ENCODE peak calls at places on chromosomes 4 and X, in six cellular contexts. G, D, L, I, C and E are unnamed samples.

GRCh38 chr4:2044119-2044485 is 15.0 kb upstream of the NAT8L start:
- DNase-seq in G (no peak), D (no peak), L (no peak), I (no peak), C (no peak), E (no peak)

GRCh38 chr4:154779362-154779947 is 1.6 kb upstream of the RBM46 start:
- DNase-seq in G (peak), D (no peak), L (peak), I (peak), C (no peak), E (no peak)

GRCh38 chr4:137949746-137950145 is 292.4 kb downstream of the SLC7A11 start:
- DNase-seq in G (no peak), D (no peak), L (peak), I (peak), C (no peak), E (no peak)

GRCh38 chr4:5798447-5798846 is 87.4 kb downstream of the EVC start:
- DNase-seq in G (no peak), D (no peak), L (no peak), I (peak), C (no peak), E (no peak)

GRCh38 chr4:11543710-11544109 is 115.0 kb upstream of the HS3ST1 start:
- DNase-seq in G (no peak), D (no peak), L (peak), I (peak), C (no peak), E (peak)

GRCh38 chrX:74450803-74451449 is 29.6 kb downstream of the SLC16A2 start:
- DNase-seq in G (peak), D (no peak), L (peak), I (peak), C (no peak), E (peak)

GRCh38 chrX:82370978-82371646 is 1137.0 kb upstream of the POU3F4 start:
- DNase-seq in G (no peak), D (no peak), L (no peak), I (no peak), C (no peak), E (no peak)

GRCh38 chrX:105460366-105460765 is 239.9 kb upstream of the TEX13A start:
- DNase-seq in G (no peak), D (no peak), L (no peak), I (peak), C (no peak), E (peak)

GRCh38 chr4:32161382-32161781 is 1441.2 kb downstream of the PCDH7 start:
- DNase-seq in G (no peak), D (no peak), L (peak), I (peak), C (no peak), E (peak)

GRCh38 chr4:41880022-41880837 is 55.0 kb upstream of the TMEM33 start:
- DNase-seq in G (no peak), D (peak), L (no peak), I (no peak), C (no peak), E (no peak)

GRCh38 chrX:70196961-70197805 is 19.9 kb downstream of the DGAT2L6 start:
- DNase-seq in G (peak), D (peak), L (peak), I (peak), C (no peak), E (peak)

GRCh38 chrX:49166914-49167739 is 4.6 kb downstream of the MAGIX start:
- DNase-seq in G (peak), D (peak), L (peak), I (peak), C (peak), E (peak)

GRCh38 chrX:107716816-107717700 is 58.5 kb downstream of the TSC22D3 start:
- DNase-seq in G (peak), D (peak), L (peak), I (peak), C (peak), E (peak)

GRCh38 chrX:54449929-54450328 is 9.7 kb downstream of the TSR2 start:
- DNase-seq in G (no peak), D (no peak), L (no peak), I (no peak), C (no peak), E (no peak)

GRCh38 chrX:54447461-54447860 is 7.3 kb downstream of the TSR2 start:
- DNase-seq in G (no peak), D (peak), L (no peak), I (peak), C (no peak), E (no peak)

DNA sequence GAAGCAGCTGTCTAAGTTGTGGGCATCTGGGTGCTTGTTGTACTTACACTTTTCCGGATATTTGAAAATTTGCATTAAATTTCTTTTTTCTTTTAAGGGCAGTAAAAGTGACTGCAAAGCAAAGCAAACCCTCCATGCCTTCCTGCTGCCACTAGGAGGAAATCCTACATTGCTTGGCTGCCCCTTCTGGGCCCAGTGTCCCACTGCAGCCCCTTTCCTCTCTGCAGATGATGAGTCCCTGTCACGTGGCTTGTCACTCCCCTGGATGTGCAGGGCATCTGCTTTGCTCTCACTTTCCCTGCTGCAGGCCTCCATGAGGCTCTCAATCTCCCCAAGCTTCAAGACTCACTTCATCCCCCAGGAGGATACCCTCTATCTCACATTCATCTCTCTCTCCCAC is 12.7 kb downstream of the TSR2 start:
- DNase-seq in G (no peak), D (peak), L (peak), I (peak), C (no peak), E (peak)
- TF ChIP-seq CTCF in G (peak), D (peak), L (peak), I (peak), C (no peak), E (peak)

GRCh38 chr4:4755306-4755705 is 104.2 kb upstream of the MSX1 start:
- DNase-seq in G (no peak), D (no peak), L (no peak), I (peak), C (no peak), E (no peak)
- H3K4me3 ChIP-seq in G (no peak), D (no peak), L (no peak), I (no peak), C (no peak), E (no peak)

GRCh38 chrX:104084063-104084462 is 8.0 kb upstream of the TMSB15C start:
- DNase-seq in G (no peak), D (no peak), L (no peak), I (no peak), C (no peak), E (no peak)
- TF ChIP-seq CTCF in G (no peak), D (no peak), L (no peak), I (no peak), C (no peak), E (no peak)

DNA sequence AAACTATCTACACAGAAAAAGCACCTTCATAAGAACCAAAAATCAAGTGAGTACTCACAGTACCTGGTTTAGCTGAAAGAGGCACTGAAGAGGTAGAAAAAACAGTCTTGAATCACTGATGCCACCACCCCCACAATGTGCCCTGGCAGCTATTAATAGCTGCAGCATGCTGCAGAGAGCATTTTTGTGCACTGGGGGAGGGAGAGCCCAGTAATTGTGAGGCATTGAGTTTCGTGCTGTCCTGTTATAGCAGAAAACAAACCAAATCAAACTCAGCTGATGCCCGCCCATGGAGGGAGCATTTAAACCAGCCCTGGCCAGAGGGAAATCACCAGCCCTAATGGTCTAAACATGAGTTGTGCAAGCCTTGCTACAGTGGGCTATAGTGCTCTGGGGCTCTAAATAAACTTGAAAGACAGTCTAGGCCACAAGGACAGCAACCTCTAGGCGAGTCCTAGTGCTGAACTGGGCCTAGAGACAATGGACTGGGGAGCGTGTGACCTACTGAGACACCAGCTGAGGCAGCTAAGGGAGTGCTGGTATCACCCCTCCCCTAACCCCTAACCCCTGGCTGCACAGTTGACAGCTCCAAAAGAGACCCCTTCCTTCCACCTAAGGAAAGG is 106.3 kb upstream of the TMLHE start:
- DNase-seq in G (no peak), D (peak), L (no peak), I (no peak), C (no peak), E (peak)
- H3K4me3 ChIP-seq in G (no peak), D (no peak), L (no peak), I (no peak), C (no peak), E (no peak)

DNA sequence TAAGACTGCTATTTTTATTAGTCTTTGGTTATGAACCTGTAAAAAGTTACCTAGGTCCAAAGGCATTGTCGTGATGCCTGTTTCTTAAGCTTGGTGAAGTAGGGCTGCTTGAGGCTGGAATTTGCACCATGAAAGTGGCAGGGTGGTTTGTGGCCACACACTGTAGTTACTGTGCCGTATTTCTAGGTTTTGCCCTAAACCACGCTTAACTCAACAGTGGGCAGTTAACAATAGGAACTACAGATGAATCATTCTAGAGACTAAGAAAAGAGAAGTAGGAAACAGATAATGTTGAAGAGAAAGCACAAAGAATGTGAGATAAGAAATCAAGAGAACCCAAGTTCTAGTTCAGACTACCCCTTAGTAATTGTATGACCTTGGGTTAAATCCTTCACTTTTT is 11.5 kb downstream of the ETNPPL start:
- DNase-seq in G (no peak), D (no peak), L (no peak), I (no peak), C (no peak), E (no peak)
- TF ChIP-seq CTCF in G (no peak), D (no peak), L (no peak), I (no peak), C (no peak), E (no peak)

GRCh38 chrX:135295944-135296305 is 13.4 kb upstream of the ETDC start:
- DNase-seq in G (no peak), D (no peak), L (no peak), I (no peak), C (no peak), E (no peak)

GRCh38 chrX:135295238-135295943 is 13.9 kb upstream of the ETDC start:
- DNase-seq in G (no peak), D (peak), L (peak), I (peak), C (no peak), E (peak)
- H3K4me3 ChIP-seq in G (no peak), D (peak), L (peak), I (no peak), C (peak), E (peak)

DNA sequence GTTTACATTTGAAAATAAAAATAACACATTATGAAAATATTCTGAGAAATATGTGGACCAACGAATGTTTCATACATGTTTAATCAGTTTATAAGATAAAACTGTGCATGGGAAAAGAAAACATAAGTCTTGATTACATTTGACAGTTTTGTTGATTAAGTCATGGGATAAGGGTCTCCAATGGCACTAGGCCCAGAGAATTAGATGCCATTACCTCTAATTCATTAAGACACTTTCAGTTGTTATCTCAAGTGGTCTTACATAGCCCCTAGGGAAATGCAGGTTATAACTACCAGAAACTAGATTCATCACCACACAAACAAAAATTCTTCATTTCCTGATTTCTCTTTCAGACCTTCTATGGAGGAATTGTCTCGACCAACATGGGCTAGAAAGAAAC is 300.8 kb downstream of the PCDH7 start:
- DNase-seq in G (no peak), D (no peak), L (no peak), I (no peak), C (no peak), E (no peak)
- TF ChIP-seq CTCF in G (no peak), D (no peak), L (no peak), I (no peak), C (no peak), E (no peak)

GRCh38 chr4:26459054-26459755 is 31.1 kb downstream of the CCKAR start:
- DNase-seq in G (peak), D (no peak), L (peak), I (peak), C (no peak), E (no peak)
- H3K4me3 ChIP-seq in G (no peak), D (no peak), L (no peak), I (no peak), C (no peak), E (no peak)

GRCh38 chr4:139878050-139878449 is 212.4 kb downstream of the MGST2 start:
- DNase-seq in G (no peak), D (no peak), L (no peak), I (no peak), C (no peak), E (no peak)
- TF ChIP-seq CTCF in G (no peak), D (no peak), L (no peak), I (no peak), C (no peak), E (no peak)

GRCh38 chrX:63746278-63746677 is 38.7 kb downstream of the ARHGEF9 start:
- DNase-seq in G (no peak), D (no peak), L (no peak), I (no peak), C (no peak), E (peak)
- H3K4me3 ChIP-seq in G (no peak), D (no peak), L (no peak), I (no peak), C (no peak), E (no peak)